ENCODE peak calls at places on chromosomes 2 and 18, in ten cellular contexts. Q is small intestine, X is left ventricle myocardium inferior, H is trophoblast cell, J is heart left ventricle, N is AG04450, F is A549, R is Panc1, G is IMR-90, V is right cardiac atrium. W is an unnamed sample.

GRCh38 chr2:212197776-212198175 is 340.8 kb downstream of the ERBB4 start:
- DNase-seq in Q (no peak), X (no peak), H (no peak), J (no peak), N (no peak), F (no peak), R (no peak), G (no peak), V (no peak), W (no peak)

GRCh38 chr18:48300463-48300961 is 108.7 kb downstream of the ZBTB7C start:
- DNase-seq in Q (peak), X (peak), H (peak), J (no peak), N (no peak), F (no peak), R (no peak), G (no peak), V (peak), W (peak)

GRCh38 chr2:230540332-230540731 is 124.3 kb downstream of the SP100 start:
- DNase-seq in Q (no peak), X (no peak), H (no peak), J (no peak), N (no peak), F (no peak), R (no peak), G (no peak), V (no peak), W (no peak)

GRCh38 chr2:19810148-19810547 is 91.6 kb downstream of the TTC32 start:
- DNase-seq in Q (no peak), X (no peak), H (no peak), J (no peak), N (no peak), F (no peak), R (no peak), G (no peak), V (no peak), W (no peak)

GRCh38 chr2:139045524-139045923 is 265.3 kb upstream of the NXPH2 start:
- DNase-seq in Q (no peak), X (no peak), H (no peak), J (no peak), N (no peak), F (no peak), R (no peak), G (no peak), V (no peak), W (no peak)

GRCh38 chr2:26911911-26912861 is 58.3 kb upstream of the MAPRE3 start:
- DNase-seq in Q (no peak), X (no peak), H (no peak), J (no peak), N (no peak), F (no peak), R (no peak), G (no peak), V (no peak), W (peak)

GRCh38 chr2:44996356-44996755 is 12.9 kb downstream of the SIX2 start:
- DNase-seq in Q (no peak), X (no peak), H (no peak), J (no peak), N (no peak), F (no peak), R (no peak), G (no peak), V (no peak), W (no peak)

GRCh38 chr18:68797901-68798300 is at the start of gene CCDC102B:
- DNase-seq in Q (no peak), X (no peak), H (no peak), J (no peak), N (peak), F (no peak), R (no peak), G (peak), V (no peak), W (peak)

GRCh38 chr2:38748857-38749804 is 2.0 kb downstream of the SRSF7 start:
- DNase-seq in Q (no peak), X (no peak), H (peak), J (no peak), N (no peak), F (no peak), R (no peak), G (no peak), V (no peak), W (no peak)

GRCh38 chr18:47175283-47175894 is 775 bp downstream of the IER3IP1 start:
- DNase-seq in Q (no peak), X (no peak), H (peak), J (no peak), N (no peak), F (no peak), R (no peak), G (no peak), V (peak), W (no peak)

GRCh38 chr2:9753665-9754531 is 89.4 kb upstream of the TAF1B start:
- DNase-seq in Q (peak), X (no peak), H (no peak), J (no peak), N (no peak), F (no peak), R (no peak), G (no peak), V (no peak), W (no peak)

GRCh38 chr2:132392211-132392610 is 24.4 kb upstream of the GPR39 start:
- DNase-seq in Q (no peak), X (no peak), H (no peak), J (no peak), N (no peak), F (no peak), R (no peak), G (no peak), V (no peak), W (peak)

GRCh38 chr2:167292430-167293171 is 404.3 kb downstream of the XIRP2 start:
- DNase-seq in Q (peak), X (peak), H (peak), J (peak), N (peak), F (peak), R (peak), G (peak), V (peak), W (peak)

GRCh38 chr2:46831869-46832265 is 83.7 kb downstream of the MCFD2 start:
- DNase-seq in Q (no peak), X (no peak), H (no peak), J (no peak), N (no peak), F (no peak), R (no peak), G (no peak), V (no peak), W (no peak)

GRCh38 chr2:164972216-164972615 is 16.9 kb upstream of the SLC38A11 start:
- DNase-seq in Q (no peak), X (no peak), H (peak), J (no peak), N (no peak), F (no peak), R (no peak), G (no peak), V (no peak), W (no peak)

GRCh38 chr2:241745276-241745675 is 10.8 kb downstream of the D2HGDH start:
- DNase-seq in Q (no peak), X (no peak), H (no peak), J (no peak), N (no peak), F (no peak), R (no peak), G (no peak), V (peak), W (no peak)

GRCh38 chr2:215969131-215969841 is 44.1 kb downstream of the MREG start:
- DNase-seq in Q (no peak), X (no peak), H (no peak), J (no peak), N (no peak), F (no peak), R (no peak), G (no peak), V (no peak), W (no peak)

GRCh38 chr2:114201781-114202180 is 240.7 kb upstream of the DPP10 start:
- DNase-seq in Q (no peak), X (no peak), H (no peak), J (no peak), N (no peak), F (no peak), R (no peak), G (no peak), V (no peak), W (peak)

GRCh38 chr2:135175177-135175576 is 123.1 kb downstream of the RAB3GAP1 start:
- DNase-seq in Q (no peak), X (no peak), H (no peak), J (no peak), N (no peak), F (no peak), R (no peak), G (no peak), V (no peak), W (no peak)

GRCh38 chr18:54774971-54775665 is 53.2 kb upstream of the RAB27B start:
- DNase-seq in Q (no peak), X (no peak), H (peak), J (no peak), N (no peak), F (no peak), R (no peak), G (peak), V (no peak), W (no peak)

GRCh38 chr2:46878886-46879285 is 36.7 kb downstream of the MCFD2 start:
- DNase-seq in Q (no peak), X (peak), H (no peak), J (peak), N (no peak), F (no peak), R (no peak), G (peak), V (peak), W (no peak)

GRCh38 chr2:56613917-56614316 is 430.1 kb downstream of the CCDC85A start:
- DNase-seq in Q (no peak), X (no peak), H (no peak), J (no peak), N (no peak), F (no peak), R (no peak), G (no peak), V (no peak), W (no peak)

GRCh38 chr18:59787998-59788875 is 91.0 kb upstream of the CCBE1 start:
- DNase-seq in Q (no peak), X (no peak), H (no peak), J (no peak), N (no peak), F (peak), R (no peak), G (peak), V (no peak), W (peak)

GRCh38 chr18:36066001-36066400 is 1.4 kb downstream of the RPRD1A start:
- DNase-seq in Q (no peak), X (no peak), H (no peak), J (no peak), N (no peak), F (no peak), R (no peak), G (peak), V (no peak), W (no peak)

DNA sequence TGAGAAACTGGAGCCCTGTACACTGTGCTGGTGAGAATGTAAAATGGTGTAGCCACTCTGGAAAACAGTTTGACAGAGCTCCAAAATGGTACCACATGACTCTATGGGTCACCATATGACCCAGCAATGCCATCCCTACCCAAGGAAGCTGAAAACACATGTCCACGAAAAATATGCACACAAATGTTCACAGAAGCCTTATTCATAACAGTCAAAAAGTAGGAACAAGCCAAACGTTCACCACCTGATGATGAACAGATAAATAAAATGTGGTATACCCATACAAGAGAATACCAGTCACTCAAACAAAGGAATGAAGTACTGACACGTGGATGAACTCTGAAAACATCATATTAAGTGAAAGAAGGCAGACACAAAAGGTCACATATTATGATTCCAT is 4.6 kb downstream of the AFG3L2 start:
- DNase-seq in Q (no peak), X (no peak), H (no peak), J (no peak), N (no peak), F (no peak), R (no peak), G (no peak), V (no peak), W (no peak)
- H3K27ac ChIP-seq in Q (peak), X (peak), H (no peak), J (peak), N (no peak), F (no peak), R (no peak), G (no peak), V (peak), W (no peak)

DNA sequence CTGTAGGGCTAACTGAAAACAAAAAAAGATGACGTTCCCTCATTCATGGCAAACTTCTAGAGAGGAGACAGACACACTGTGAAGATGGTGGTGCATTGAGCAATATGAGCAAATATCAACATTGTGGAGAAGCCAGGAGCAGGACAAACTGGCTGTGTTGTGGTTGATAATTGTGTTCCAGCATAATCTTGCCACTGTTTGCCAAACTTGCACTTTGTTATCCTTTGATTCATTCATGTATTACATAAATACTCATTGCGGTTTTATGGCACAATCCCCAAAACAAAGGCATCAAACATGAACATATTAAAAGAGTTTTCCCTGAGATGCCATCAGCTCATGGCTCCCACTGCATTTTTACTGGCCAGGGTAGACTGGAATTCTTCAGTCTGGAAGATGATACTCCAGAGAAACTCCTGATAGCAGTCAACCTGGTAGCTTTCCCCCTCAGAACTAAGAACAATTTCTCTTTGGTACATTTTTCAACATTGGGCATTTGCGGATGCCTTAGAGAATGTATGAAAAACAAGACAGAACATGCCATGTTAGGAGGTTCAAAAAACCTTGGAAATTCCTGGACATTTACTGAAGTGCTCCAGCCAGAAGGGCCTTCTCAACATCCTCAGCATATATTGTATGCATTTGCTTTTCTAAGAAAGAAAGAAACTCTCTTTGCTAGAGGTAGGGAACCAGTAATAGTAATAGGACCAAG is 487.4 kb upstream of the CELF4 start:
- DNase-seq in Q (no peak), X (no peak), H (no peak), J (no peak), N (no peak), F (no peak), R (no peak), G (no peak), V (no peak), W (no peak)
- H3K4me3 ChIP-seq in Q (no peak), X (no peak), H (no peak), J (no peak), N (no peak), F (no peak), R (no peak), G (no peak), V (no peak), W (no peak)

GRCh38 chr2:240235811-240236210 is 95.4 kb upstream of the OTOS start:
- DNase-seq in Q (no peak), X (no peak), H (no peak), J (peak), N (no peak), F (no peak), R (no peak), G (no peak), V (no peak), W (no peak)
- H3K27ac ChIP-seq in Q (no peak), X (peak), H (no peak), J (no peak), N (no peak), F (no peak), R (no peak), G (no peak), V (peak), W (no peak)

DNA sequence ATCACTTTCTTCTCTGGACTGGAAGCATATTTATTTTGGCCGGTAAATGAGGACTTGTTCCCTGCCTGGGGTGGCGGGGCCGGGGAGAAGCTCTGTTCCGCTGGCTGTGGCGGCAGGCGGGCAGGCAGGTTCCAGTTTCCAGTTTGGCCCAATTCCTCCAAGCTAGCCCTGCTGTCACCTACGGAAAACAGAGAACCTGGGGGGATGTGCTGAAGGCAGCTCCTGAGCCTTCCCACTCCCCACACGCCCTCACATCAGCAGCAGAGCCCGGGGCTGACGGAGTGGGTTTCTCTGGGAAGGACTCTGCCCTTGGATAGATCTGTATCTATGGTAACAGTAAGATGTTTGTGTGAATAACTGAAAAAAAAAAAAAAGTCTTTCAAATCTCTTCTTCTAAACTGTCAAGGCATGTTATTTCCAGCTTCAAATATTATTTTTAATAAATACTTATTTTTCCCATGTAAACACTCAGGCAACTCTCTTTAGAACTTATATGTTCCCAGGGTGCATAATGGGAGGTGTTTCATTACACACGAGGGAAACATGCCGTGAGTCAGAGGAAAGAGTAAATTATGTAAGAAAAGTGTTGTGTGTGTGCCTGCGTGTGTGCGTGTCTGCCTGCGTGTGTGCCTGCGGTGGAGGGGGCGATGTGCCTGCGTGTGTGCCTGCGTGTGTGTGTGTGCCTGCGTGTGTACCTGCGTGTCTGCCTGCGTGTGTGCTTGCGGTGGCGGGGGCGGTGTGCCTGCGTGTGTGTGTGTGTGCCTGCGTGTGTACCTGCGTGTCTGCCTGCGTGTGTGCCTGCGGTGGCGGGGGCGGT is 116.1 kb upstream of the ZNF516 start:
- DNase-seq in Q (no peak), X (no peak), H (no peak), J (no peak), N (no peak), F (no peak), R (no peak), G (peak), V (peak), W (no peak)
- H3K4me3 ChIP-seq in Q (no peak), X (peak), H (peak), J (peak), N (peak), F (no peak), R (no peak), G (no peak), V (peak), W (no peak)

GRCh38 chr18:6879508-6880195 is 150.1 kb downstream of the ARHGAP28 start:
- DNase-seq in Q (no peak), X (no peak), H (peak), J (no peak), N (no peak), F (no peak), R (no peak), G (no peak), V (no peak), W (no peak)
- H3K27ac ChIP-seq in Q (no peak), X (no peak), H (no peak), J (no peak), N (no peak), F (no peak), R (no peak), G (no peak), V (no peak), W (no peak)

GRCh38 chr2:226705133-226705886 is 94.3 kb downstream of the IRS1 start:
- DNase-seq in Q (no peak), X (no peak), H (no peak), J (no peak), N (no peak), F (no peak), R (no peak), G (no peak), V (no peak), W (no peak)

GRCh38 chr2:226699321-226699720 is 100.3 kb downstream of the IRS1 start:
- DNase-seq in Q (no peak), X (peak), H (no peak), J (peak), N (no peak), F (no peak), R (no peak), G (peak), V (peak), W (peak)

GRCh38 chr2:226703501-226703900 is 96.1 kb downstream of the IRS1 start:
- DNase-seq in Q (no peak), X (no peak), H (no peak), J (no peak), N (no peak), F (no peak), R (no peak), G (no peak), V (no peak), W (no peak)

GRCh38 chr2:226698671-226699070 is 100.9 kb downstream of the IRS1 start:
- DNase-seq in Q (no peak), X (no peak), H (no peak), J (no peak), N (no peak), F (no peak), R (no peak), G (no peak), V (no peak), W (no peak)

GRCh38 chr2:226701052-226701451 is 98.6 kb downstream of the IRS1 start:
- DNase-seq in Q (no peak), X (no peak), H (no peak), J (no peak), N (peak), F (no peak), R (no peak), G (peak), V (no peak), W (no peak)
- H3K4me3 ChIP-seq in Q (no peak), X (no peak), H (no peak), J (no peak), N (no peak), F (no peak), R (no peak), G (no peak), V (no peak), W (no peak)

GRCh38 chr2:238302076-238302475 is 13.7 kb upstream of the PER2 start:
- DNase-seq in Q (no peak), X (no peak), H (no peak), J (no peak), N (no peak), F (no peak), R (no peak), G (peak), V (no peak), W (no peak)

GRCh38 chr2:238302751-238303150 is 14.3 kb upstream of the PER2 start:
- DNase-seq in Q (no peak), X (no peak), H (no peak), J (no peak), N (no peak), F (no peak), R (no peak), G (no peak), V (no peak), W (no peak)

GRCh38 chr2:238304116-238304515 is 15.7 kb upstream of the PER2 start:
- DNase-seq in Q (no peak), X (no peak), H (no peak), J (no peak), N (no peak), F (no peak), R (no peak), G (no peak), V (no peak), W (no peak)

GRCh38 chr2:238296638-238297457 is 8.4 kb upstream of the PER2 start:
- DNase-seq in Q (no peak), X (no peak), H (no peak), J (no peak), N (no peak), F (no peak), R (no peak), G (no peak), V (no peak), W (no peak)

GRCh38 chr2:238299803-238300202 is 11.4 kb upstream of the PER2 start:
- DNase-seq in Q (peak), X (no peak), H (no peak), J (no peak), N (no peak), F (no peak), R (no peak), G (no peak), V (no peak), W (no peak)
- H3K27ac ChIP-seq in Q (no peak), X (no peak), H (no peak), J (no peak), N (no peak), F (peak), R (no peak), G (no peak), V (no peak), W (no peak)